ENCODE peak calls at places on chromosomes 7 and 10, in five cellular contexts. S is esophagus muscularis mucosa, X is body of pancreas, M is uterus, T is ovary. O is an unnamed sample.

GRCh38 chr10:24904830-24905229 is 47.6 kb downstream of the PRTFDC1 start:
- DNase-seq in M (no peak), X (no peak), S (no peak), T (no peak), O (no peak)

GRCh38 chr7:70347880-70348279 is 749.6 kb downstream of the AUTS2 start:
- DNase-seq in T (no peak), X (no peak), M (no peak), S (no peak), O (no peak)

GRCh38 chr10:125025341-125025740 is 83.4 kb downstream of the ZRANB1 start:
- DNase-seq in T (no peak), M (no peak), S (no peak), X (no peak), O (no peak)

GRCh38 chr7:27305854-27306253 is 63.3 kb downstream of the EVX1 start:
- DNase-seq in T (no peak), S (no peak), X (no peak), M (no peak), O (no peak)

GRCh38 chr7:162583-163297 is 29.6 kb upstream of the FAM20C start:
- DNase-seq in M (no peak), S (no peak), T (no peak), X (no peak), O (no peak)

GRCh38 chr10:72800000-72800740 is 93.4 kb upstream of the OIT3 start:
- DNase-seq in X (no peak), M (no peak), T (no peak), S (no peak), O (no peak)

GRCh38 chr10:86178401-86179142 is 188.0 kb downstream of the GRID1 start:
- DNase-seq in T (no peak), X (no peak), M (no peak), S (no peak), O (no peak)

GRCh38 chr10:43237631-43238446 is 29.0 kb downstream of the RASGEF1A start:
- DNase-seq in X (peak; percentile 0), T (no peak), S (no peak), M (peak; percentile 7), O (no peak)

GRCh38 chr7:128076831-128077271 is 45.6 kb upstream of the LRRC4 start:
- DNase-seq in S (no peak), X (peak; percentile 64), T (peak; percentile 61), M (peak; percentile 42), O (no peak)

GRCh38 chr7:158595068-158595467 is 7.4 kb upstream of the PTPRN2 start:
- DNase-seq in M (no peak), T (no peak), S (peak; percentile 97), X (no peak), O (no peak)

GRCh38 chr10:109022417-109023049 is 900.8 kb downstream of the XPNPEP1 start:
- DNase-seq in T (no peak), S (no peak), X (no peak), M (no peak), O (no peak)

GRCh38 chr7:109003742-109004141 is 434.1 kb downstream of the DNAJB9 start:
- DNase-seq in T (no peak), X (no peak), S (no peak), M (no peak), O (no peak)

GRCh38 chr7:134374291-134374690 is 57.6 kb upstream of the SLC35B4 start:
- DNase-seq in X (peak; percentile 39), M (no peak), S (no peak), T (no peak), O (no peak)

GRCh38 chr7:41336981-41337380 is 365.9 kb downstream of the INHBA start:
- DNase-seq in S (no peak), X (no peak), T (no peak), M (no peak), O (no peak)

GRCh38 chr10:88702848-88703597 is 3.0 kb upstream of the LIPK start:
- DNase-seq in X (peak; percentile 79), T (no peak), S (no peak), M (no peak), O (no peak)

GRCh38 chr10:79049931-79050895 is 18.6 kb upstream of the ZMIZ1 start:
- DNase-seq in M (peak; percentile 7), S (no peak), T (no peak), X (peak; percentile 1), O (no peak)

GRCh38 chr7:39589323-39590111 is 23.3 kb downstream of the YAE1 start:
- DNase-seq in M (no peak), X (peak; percentile 51), T (no peak), S (no peak), O (no peak)

GRCh38 chr10:23199768-23200511 is 7.8 kb downstream of the PTF1A start:
- DNase-seq in S (peak; percentile 24), T (no peak), X (no peak), M (no peak), O (no peak)

GRCh38 chr10:33478089-33478674 is 143.7 kb upstream of the NRP1 start:
- DNase-seq in T (no peak), X (no peak), S (peak; percentile 4), M (no peak), O (no peak)

GRCh38 chr7:111802194-111802785 is 240.0 kb upstream of the IMMP2L start:
- DNase-seq in T (no peak), S (no peak), M (no peak), X (no peak), O (no peak)

GRCh38 chr7:1558841-1559625 is 3.0 kb upstream of the TMEM184A start:
- DNase-seq in S (no peak), X (no peak), M (no peak), T (no peak), O (no peak)

GRCh38 chr10:70283445-70284399 is at the start of gene NPFFR1:
- DNase-seq in T (no peak), X (no peak), S (no peak), M (no peak), O (no peak)

GRCh38 chr7:116610210-116610609 is 61.8 kb upstream of the MET start:
- DNase-seq in M (no peak), X (no peak), T (no peak), S (no peak), O (no peak)

GRCh38 chr7:68730194-68730593 is 868.1 kb upstream of the AUTS2 start:
- DNase-seq in T (no peak), X (no peak), S (no peak), M (no peak), O (no peak)

GRCh38 chr10:104780165-104780564 is 139.1 kb downstream of the SORCS3 start:
- DNase-seq in S (no peak), M (no peak), T (no peak), X (no peak), O (no peak)

GRCh38 chr10:100878291-100878910 is 34.4 kb upstream of the SLF2 start:
- DNase-seq in M (peak; percentile 56), T (peak; percentile 57), S (no peak), X (peak; percentile 46), O (no peak)

GRCh38 chr7:108408294-108409004 is 47.8 kb downstream of the NRCAM start:
- DNase-seq in M (no peak), X (no peak), S (peak; percentile 66), T (no peak), O (no peak)

GRCh38 chr7:6651866-6652445 is 14.8 kb downstream of the ZNF316 start:
- DNase-seq in S (peak; percentile 75), T (peak; percentile 17), M (no peak), X (no peak), O (no peak)

GRCh38 chr10:51651063-51651462 is 48.3 kb downstream of the CSTF2T start:
- DNase-seq in M (no peak), X (no peak), T (no peak), S (no peak), O (no peak)

GRCh38 chr10:79473511-79474095 is 28.2 kb upstream of the ZCCHC24 start:
- DNase-seq in M (no peak), X (no peak), S (no peak), T (no peak), O (no peak)

GRCh38 chr7:44311561-44312495 is 13.6 kb downstream of the CAMK2B start:
- DNase-seq in S (peak; percentile 74), T (peak; percentile 11), X (no peak), M (peak; percentile 8), O (no peak)

GRCh38 chr10:114172776-114173555 is 1.0 kb downstream of the CCDC186 start:
- DNase-seq in M (no peak), X (no peak), S (no peak), T (no peak), O (no peak)

GRCh38 chr10:114175667-114176066 is 1.7 kb upstream of the CCDC186 start:
- DNase-seq in X (no peak), M (no peak), T (no peak), S (no peak), O (no peak)

GRCh38 chr10:114174462-114175190 is 623 bp upstream of the CCDC186 start:
- DNase-seq in T (no peak), S (peak; percentile 92), M (no peak), X (peak; percentile 73), O (peak; percentile 37)

GRCh38 chr10:114172241-114172640 is 1.8 kb downstream of the CCDC186 start:
- DNase-seq in T (no peak), S (no peak), M (no peak), X (no peak), O (no peak)

DNA sequence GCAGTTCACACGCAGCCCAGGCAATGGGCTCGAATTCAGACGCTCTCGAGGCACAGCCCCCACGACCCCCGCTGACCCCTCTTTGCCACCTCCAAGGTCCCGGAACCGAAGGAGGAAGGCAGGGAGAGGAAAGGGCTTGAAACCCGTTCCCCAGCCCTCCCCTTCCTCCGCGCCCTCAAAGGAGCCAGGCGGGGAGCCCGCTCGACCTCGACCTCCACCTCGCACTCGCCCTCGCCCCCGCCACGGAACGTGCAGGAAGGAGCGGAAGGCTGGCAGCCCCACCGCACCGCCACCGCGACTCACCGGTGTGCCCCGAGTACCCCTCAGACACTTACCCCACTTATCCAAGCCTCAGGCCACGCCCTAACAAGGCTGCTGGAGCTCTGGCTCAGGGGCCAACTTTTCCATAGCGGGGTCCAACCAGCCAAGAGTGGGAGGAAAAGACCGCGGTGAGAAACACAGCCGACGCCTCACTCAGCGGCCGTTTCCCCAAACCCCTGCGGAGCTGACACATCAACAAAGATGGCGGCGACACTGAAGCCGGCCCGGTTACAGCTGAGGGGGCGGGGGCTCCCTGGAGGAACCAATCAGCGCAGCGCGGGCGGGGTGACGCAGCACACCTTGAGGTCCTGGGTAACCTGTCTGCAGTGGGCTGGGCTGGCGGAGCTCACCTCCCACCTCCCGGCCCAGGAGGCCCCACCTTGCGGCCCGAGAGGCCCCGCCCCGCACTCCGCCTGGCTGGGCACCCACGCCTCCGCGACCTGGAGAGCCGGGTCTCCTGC is at the start of gene CCDC186:
- DNase-seq in T (peak; percentile 91), M (peak; percentile 88), X (peak; percentile 99), S (peak; percentile 99), O (peak; percentile 75)
- TF ChIP-seq POLR2A in T (peak; percentile 53), M (peak; percentile 69), X (peak; percentile 71), S (no peak), O (peak; percentile 7)

DNA sequence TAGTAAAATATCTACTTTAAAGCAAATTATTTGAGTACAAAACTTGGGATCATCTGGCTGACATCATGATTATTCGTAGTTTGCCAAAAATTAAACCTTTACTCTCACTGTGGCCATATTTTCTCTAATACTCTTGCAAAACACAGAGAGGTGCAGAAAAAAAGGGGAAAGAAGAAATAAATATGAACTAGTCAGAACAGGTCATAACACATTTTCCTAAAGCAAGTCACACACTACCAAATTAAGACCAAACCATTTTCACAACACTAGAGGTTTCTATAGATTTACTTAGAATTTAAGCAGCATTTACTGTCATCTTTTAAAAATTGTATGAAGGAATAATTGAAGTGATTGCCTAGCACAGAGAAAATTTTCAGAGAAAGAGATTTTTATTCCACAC is 726.1 kb downstream of the SORCS1 start:
- DNase-seq in S (no peak), T (no peak), M (no peak), X (no peak), O (no peak)
- H3K9me3 ChIP-seq in S (no peaks in the 10 kb centered on the region), T (no peaks in the 10 kb centered on the region), M (no peaks in the 10 kb centered on the region), X (no peaks in the 10 kb centered on the region), O (no peaks in the 10 kb centered on the region)

GRCh38 chr7:157193274-157193673 is 54.5 kb downstream of the UBE3C start:
- DNase-seq in M (no peak), S (no peak), X (peak; percentile 38), T (no peak), O (no peak)
- H3K36me3 ChIP-seq in M (no peaks in the 10 kb centered on the region), S (peaks cover 34% of the 10 kb centered on the region), X (no peaks in the 10 kb centered on the region), T (no peaks in the 10 kb centered on the region), O (no peaks in the 10 kb centered on the region)

GRCh38 chr10:31032515-31033132 is 959 bp upstream of the ZNF438 start:
- DNase-seq in M (no peak), S (no peak), X (no peak), T (peak; percentile 61), O (no peak)
- TF ChIP-seq POLR2A in M (no peak), S (no peak), X (no peak), T (no peak), O (no peak)

O was measured in esophagus squamous epithelium.